ENCODE peak calls at places on chromosomes 3 and 15, in four cellular contexts. U is SK-N-SH, I is HepG2, Z is K562. R is an unnamed sample.
A peak's percentile ranks its signal among the peaks of the same experiment; 100 is the strongest.

GRCh38 chr3:174440350-174440716 is 418.8 kb upstream of the NAALADL2 start:
- DNase-seq in I (no peak), U (no peak), Z (no peak), R (no peak)

GRCh38 chr15:22979069-22979698 is 984 bp downstream of the CYFIP1 start:
- DNase-seq in I (peak; percentile 36), U (peak; percentile 67), Z (peak; percentile 51), R (peak; percentile 67)

GRCh38 chr3:184314700-184315505 is 497 bp downstream of the EIF4G1 start:
- DNase-seq in Z (peak; percentile 86), U (peak; percentile 87), I (peak; percentile 48), R (peak; percentile 60)

GRCh38 chr3:66378256-66378655 is 122.6 kb downstream of the LRIG1 start:
- DNase-seq in Z (peak; percentile 23), I (no peak), U (peak; percentile 60), R (peak; percentile 14)

GRCh38 chr3:158569717-158570244 is 1.2 kb upstream of the MLF1 start:
- DNase-seq in Z (no peak), U (no peak), I (no peak), R (no peak)

GRCh38 chr3:133760916-133761315 is 14.7 kb downstream of the TF start:
- DNase-seq in I (no peak), Z (no peak), U (no peak), R (no peak)

GRCh38 chr15:52042051-52042851 is 23.2 kb downstream of the MAPK6 start:
- DNase-seq in Z (peak; percentile 16), U (no peak), I (no peak), R (no peak)

GRCh38 chr15:85414495-85414894 is 34.1 kb downstream of the AKAP13 start:
- DNase-seq in I (no peak), Z (no peak), U (no peak), R (peak; percentile 52)

GRCh38 chr3:46482632-46483311 is 15.0 kb upstream of the RTP3 start:
- DNase-seq in I (no peak), U (no peak), Z (no peak), R (no peak)

GRCh38 chr15:73996939-73997338 is 2.4 kb downstream of the PML start:
- DNase-seq in I (no peak), U (no peak), Z (no peak), R (no peak)

GRCh38 chr3:152302521-152303021 is 33.8 kb downstream of the MBNL1 start:
- DNase-seq in U (no peak), I (peak; percentile 78), Z (no peak), R (no peak)

GRCh38 chr3:64030741-64031140 is 7.4 kb upstream of the PSMD6 start:
- DNase-seq in U (peak; percentile 69), I (peak; percentile 49), Z (peak; percentile 70), R (peak; percentile 80)

GRCh38 chr3:78049501-78049900 is 1009.6 kb downstream of the ROBO2 start:
- DNase-seq in Z (no peak), I (no peak), U (no peak), R (no peak)

GRCh38 chr15:36278219-36278618 is 301.2 kb upstream of the CDIN1 start:
- DNase-seq in I (no peak), U (no peak), Z (no peak), R (peak; percentile 32)

GRCh38 chr3:46885612-46886011 is 8.1 kb downstream of the PTH1R start:
- DNase-seq in U (no peak), I (no peak), Z (no peak), R (no peak)

GRCh38 chr3:173737167-173737808 is 339.7 kb downstream of the NLGN1 start:
- DNase-seq in Z (no peak), I (no peak), U (no peak), R (no peak)

GRCh38 chr3:138474163-138474562 is 39.7 kb downstream of the ESYT3 start:
- DNase-seq in Z (no peak), U (no peak), I (no peak), R (no peak)

GRCh38 chr15:96393209-96393513 is 62.7 kb downstream of the NR2F2 start:
- DNase-seq in Z (no peak), I (no peak), U (no peak), R (no peak)

GRCh38 chr15:101111570-101112262 is 140.1 kb downstream of the CHSY1 start:
- DNase-seq in U (no peak), I (no peak), Z (no peak), R (no peak)

GRCh38 chr3:22450785-22451400 is 699.9 kb upstream of the ZNF385D start:
- DNase-seq in I (no peak), Z (no peak), U (peak; percentile 44), R (no peak)

GRCh38 chr15:98442379-98442833 is 205.9 kb upstream of the IGF1R start:
- DNase-seq in Z (peak; percentile 65), I (peak; percentile 51), U (peak; percentile 61), R (peak; percentile 80)

GRCh38 chr15:83504365-83504764 is 57.2 kb downstream of the SH3GL3 start:
- DNase-seq in U (no peak), I (no peak), Z (no peak), R (no peak)

GRCh38 chr3:72185549-72186484 is 400.9 kb upstream of the PROK2 start:
- DNase-seq in Z (peak; percentile 67), I (peak; percentile 7), U (no peak), R (peak; percentile 7)

GRCh38 chr3:12345141-12345561 is 56.3 kb downstream of the PPARG start:
- DNase-seq in Z (no peak), I (no peak), U (no peak), R (peak; percentile 39)

GRCh38 chr3:65436580-65436979 is 602.1 kb downstream of the MAGI1 start:
- DNase-seq in I (peak; percentile 5), Z (no peak), U (peak; percentile 53), R (peak; percentile 27)

GRCh38 chr15:69885182-69886041 is 212.3 kb downstream of the TLE3 start:
- DNase-seq in Z (no peak), I (no peak), U (no peak), R (no peak)

GRCh38 chr3:196207833-196208607 is 3.2 kb downstream of the ZDHHC19 start:
- DNase-seq in Z (peak; percentile 100), I (no peak), U (peak; percentile 99), R (peak; percentile 57)

GRCh38 chr3:150253622-150254021 is 154.5 kb upstream of the TSC22D2 start:
- DNase-seq in U (no peak), Z (no peak), I (peak; percentile 66), R (no peak)

GRCh38 chr3:12579919-12580318 is 23.0 kb downstream of the MKRN2 start:
- DNase-seq in U (no peak), Z (no peak), I (no peak), R (no peak)

GRCh38 chr15:88704791-88705768 is 66.3 kb downstream of the ISG20 start:
- DNase-seq in I (no peak), Z (no peak), U (peak; percentile 72), R (no peak)

GRCh38 chr3:84825817-84826216 is 133.0 kb upstream of the CADM2 start:
- DNase-seq in I (no peak), U (no peak), Z (no peak), R (no peak)

GRCh38 chr15:39922450-39923092 is 2.5 kb upstream of the GPR176 start:
- DNase-seq in U (no peak), Z (no peak), I (no peak), R (no peak)

GRCh38 chr15:39931615-39932014 is 2.3 kb upstream of the EIF2AK4 start:
- DNase-seq in Z (no peak), I (no peak), U (no peak), R (no peak)

GRCh38 chr15:39925112-39925830 is 5.2 kb upstream of the GPR176 start:
- DNase-seq in Z (no peak), I (no peak), U (no peak), R (no peak)

GRCh38 chr15:39924437-39924836 is 4.4 kb upstream of the GPR176 start:
- DNase-seq in U (no peak), Z (no peak), I (no peak), R (no peak)

GRCh38 chr15:39926526-39926925 is 6.5 kb upstream of the GPR176 start:
- DNase-seq in Z (no peak), I (no peak), U (no peak), R (no peak)
- TF ChIP-seq CHD2 in Z (no peak), I (no peak), U (no peak), R (no peak)

DNA sequence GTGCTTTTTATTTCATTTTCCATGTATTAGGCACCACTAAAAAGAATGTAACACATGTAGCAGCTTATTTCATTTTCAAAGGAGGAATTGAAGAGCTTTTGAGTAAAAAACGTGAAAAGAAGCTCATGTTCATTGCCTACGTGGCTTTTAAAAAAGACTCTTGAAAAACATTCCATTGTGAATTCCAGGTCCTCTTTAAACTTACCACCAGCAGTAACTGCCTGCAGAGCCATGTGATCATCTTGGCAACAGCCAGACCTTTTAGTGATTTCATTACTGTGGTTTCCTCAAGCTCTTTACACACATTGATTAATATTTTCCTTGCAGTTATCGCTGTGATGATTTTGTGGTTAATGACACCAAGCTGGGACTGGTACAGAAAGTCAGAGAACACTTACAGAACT is 43.8 kb upstream of the FBXL22 start:
- DNase-seq in I (no peak), U (no peak), Z (no peak), R (no peak)
- H3K4me3 ChIP-seq in I (no peak overlapping the region), U (peak overlapping the region; percentile 17), Z (no peak overlapping the region), R (no peak overlapping the region)

DNA sequence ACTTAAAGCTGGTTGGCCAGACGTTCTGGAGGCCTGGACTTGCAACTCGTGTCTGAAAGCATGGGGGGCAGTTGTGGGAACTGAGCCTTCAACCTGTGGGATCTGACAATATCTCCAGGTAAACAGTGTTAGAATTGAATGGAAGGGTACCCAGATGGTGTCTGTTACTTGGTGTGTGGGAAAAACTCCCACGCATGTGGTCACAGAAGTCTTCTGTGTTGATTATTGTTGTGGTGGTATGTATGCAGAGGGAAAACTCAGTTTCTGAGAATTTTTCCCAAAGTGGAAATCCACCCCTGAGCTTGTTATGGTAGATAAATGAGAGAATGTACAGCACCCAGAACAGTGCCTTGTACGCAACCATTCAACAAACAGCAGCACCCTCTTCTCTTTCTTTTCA is 238.1 kb upstream of the ICE2 start:
- DNase-seq in Z (no peak), U (no peak), I (no peak), R (no peak)
- TF ChIP-seq CHD2 in Z (no peak), U (no peak), I (no peak), R (no peak)

DNA sequence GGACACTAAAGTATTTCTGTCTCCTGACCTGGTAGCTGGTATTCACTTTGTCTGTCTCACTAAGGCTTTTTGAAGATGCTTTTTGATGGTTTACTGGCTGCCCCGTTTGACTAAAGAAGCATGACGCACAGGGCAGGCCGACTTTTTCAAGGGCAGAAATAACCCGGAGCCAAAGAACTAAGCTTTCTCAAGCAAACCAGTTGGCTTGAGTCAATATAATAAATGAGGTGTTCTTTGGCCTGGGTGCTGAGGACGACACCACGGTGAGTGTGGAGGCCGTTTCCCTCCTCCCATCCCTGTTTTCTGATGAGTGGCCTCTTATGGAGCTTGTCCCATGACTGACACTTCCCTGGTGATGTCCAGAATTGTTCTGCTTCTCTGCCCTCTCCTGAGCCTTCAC is 220.9 kb downstream of the ITPR1 start:
- DNase-seq in I (no peak), U (no peak), Z (no peak), R (no peak)
- H3K4me3 ChIP-seq in I (no peak overlapping the region), U (no peak overlapping the region), Z (no peak overlapping the region), R (no peak overlapping the region)

DNA sequence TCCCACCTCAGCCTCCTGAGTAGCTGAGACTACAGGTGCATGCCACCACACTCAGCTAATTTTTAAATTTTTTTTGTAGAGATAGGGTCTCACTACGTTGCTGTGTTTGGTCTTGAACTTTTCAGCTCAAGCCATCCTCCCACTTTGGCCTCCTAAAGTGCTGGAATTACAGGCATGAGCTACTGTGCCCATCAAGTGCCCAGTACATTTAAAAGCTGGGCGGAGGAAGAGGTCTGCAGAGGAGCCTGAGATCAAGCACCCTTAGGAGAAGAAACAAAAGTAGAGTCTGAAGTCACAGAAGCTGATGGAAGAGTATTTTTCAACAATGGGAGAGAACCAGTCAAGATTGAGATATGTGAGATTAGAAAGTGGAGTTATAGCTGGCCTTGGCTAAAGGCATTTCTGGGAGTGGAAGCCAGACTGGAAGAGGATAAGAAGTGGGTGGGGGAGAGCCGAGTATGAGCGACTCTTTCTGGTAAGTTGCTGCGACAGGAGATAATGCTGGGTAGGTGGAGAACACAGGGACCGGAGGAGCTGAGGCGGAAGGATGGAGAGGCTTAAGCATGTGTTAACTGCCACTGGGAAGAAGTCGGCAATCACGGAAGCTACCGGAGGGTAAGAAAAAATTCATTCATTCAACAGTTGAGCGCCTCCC is 782 bp upstream of the IREB2 start:
- DNase-seq in I (no peak), Z (peak; percentile 65), U (peak; percentile 60), R (peak; percentile 74)
- TF ChIP-seq CHD2 in I (no peak), Z (no peak), U (no peak), R (no peak)